ENCODE peak calls at places on chromosomes 16 and 17, in five cellular contexts. One of them, this sample, is unnamed.

GRCh38 chr16:19746561-19746960 is 28.5 kb downstream of the IQCK start:
- DNase-seq in SJCRH30: peak
- DNase-seq in stimulated activated CD4-positive, alpha-beta T cell treated with anti-CD3 and anti-CD28 coated beads, TNF-alpha, amount 100 ng/mL, for 1 hour: no peak
- DNase-seq in left colon: no peak
- DNase-seq in PC-9: no peak
- DNase-seq in this sample: no peak

GRCh38 chr16:58121132-58121531 is 8.0 kb downstream of the CFAP20 start:
- DNase-seq in SJCRH30: no peak
- DNase-seq in stimulated activated CD4-positive, alpha-beta T cell treated with anti-CD3 and anti-CD28 coated beads, TNF-alpha, amount 100 ng/mL, for 1 hour: no peak
- DNase-seq in left colon: peak
- DNase-seq in PC-9: no peak
- DNase-seq in this sample: peak

GRCh38 chr17:36608794-36609497 is 7.6 kb downstream of the MRM1 start:
- DNase-seq in SJCRH30: no peak
- DNase-seq in stimulated activated CD4-positive, alpha-beta T cell treated with anti-CD3 and anti-CD28 coated beads, TNF-alpha, amount 100 ng/mL, for 1 hour: no peak
- DNase-seq in left colon: peak
- DNase-seq in PC-9: no peak
- DNase-seq in this sample: peak

GRCh38 chr17:28230011-28230410 is 89.0 kb upstream of the TMEM97 start:
- DNase-seq in SJCRH30: no peak
- DNase-seq in stimulated activated CD4-positive, alpha-beta T cell treated with anti-CD3 and anti-CD28 coated beads, TNF-alpha, amount 100 ng/mL, for 1 hour: no peak
- DNase-seq in left colon: no peak
- DNase-seq in PC-9: no peak
- DNase-seq in this sample: no peak

GRCh38 chr16:31833047-31833446 is 40.6 kb upstream of the ZNF267 start:
- DNase-seq in SJCRH30: no peak
- DNase-seq in stimulated activated CD4-positive, alpha-beta T cell treated with anti-CD3 and anti-CD28 coated beads, TNF-alpha, amount 100 ng/mL, for 1 hour: no peak
- DNase-seq in left colon: no peak
- DNase-seq in PC-9: no peak
- DNase-seq in this sample: no peak

GRCh38 chr16:69497876-69498596 is 67.7 kb upstream of the NFAT5 start:
- DNase-seq in SJCRH30: no peak
- DNase-seq in stimulated activated CD4-positive, alpha-beta T cell treated with anti-CD3 and anti-CD28 coated beads, TNF-alpha, amount 100 ng/mL, for 1 hour: no peak
- DNase-seq in left colon: no peak
- DNase-seq in PC-9: no peak
- DNase-seq in this sample: no peak

GRCh38 chr16:82181456-82182185 is 11.6 kb upstream of the MPHOSPH6 start:
- DNase-seq in SJCRH30: peak
- DNase-seq in stimulated activated CD4-positive, alpha-beta T cell treated with anti-CD3 and anti-CD28 coated beads, TNF-alpha, amount 100 ng/mL, for 1 hour: no peak
- DNase-seq in left colon: peak
- DNase-seq in PC-9: no peak
- DNase-seq in this sample: no peak

GRCh38 chr17:74271902-74272563 is 2.0 kb upstream of the DNAI2 start:
- DNase-seq in SJCRH30: peak
- DNase-seq in stimulated activated CD4-positive, alpha-beta T cell treated with anti-CD3 and anti-CD28 coated beads, TNF-alpha, amount 100 ng/mL, for 1 hour: no peak
- DNase-seq in left colon: no peak
- DNase-seq in PC-9: no peak
- DNase-seq in this sample: no peak

GRCh38 chr17:74731347-74731605 is 5.8 kb upstream of the RAB37 start:
- DNase-seq in SJCRH30: no peak
- DNase-seq in stimulated activated CD4-positive, alpha-beta T cell treated with anti-CD3 and anti-CD28 coated beads, TNF-alpha, amount 100 ng/mL, for 1 hour: no peak
- DNase-seq in left colon: no peak
- DNase-seq in PC-9: no peak
- DNase-seq in this sample: no peak

GRCh38 chr16:1174477-1175357 is 21.8 kb downstream of the CACNA1H start:
- DNase-seq in SJCRH30: no peak
- DNase-seq in stimulated activated CD4-positive, alpha-beta T cell treated with anti-CD3 and anti-CD28 coated beads, TNF-alpha, amount 100 ng/mL, for 1 hour: no peak
- DNase-seq in left colon: no peak
- DNase-seq in PC-9: no peak
- DNase-seq in this sample: peak

GRCh38 chr17:1643293-1643998 is 2.1 kb downstream of the SCARF1 start:
- DNase-seq in SJCRH30: no peak
- DNase-seq in stimulated activated CD4-positive, alpha-beta T cell treated with anti-CD3 and anti-CD28 coated beads, TNF-alpha, amount 100 ng/mL, for 1 hour: no peak
- DNase-seq in left colon: peak
- DNase-seq in PC-9: peak
- DNase-seq in this sample: peak

GRCh38 chr17:45019177-45019711 is 32.2 kb downstream of the DCAKD start:
- DNase-seq in SJCRH30: peak
- DNase-seq in stimulated activated CD4-positive, alpha-beta T cell treated with anti-CD3 and anti-CD28 coated beads, TNF-alpha, amount 100 ng/mL, for 1 hour: no peak
- DNase-seq in left colon: peak
- DNase-seq in PC-9: no peak
- DNase-seq in this sample: peak

GRCh38 chr16:71895679-71896385 is 501 bp downstream of the IST1 start:
- DNase-seq in SJCRH30: peak
- DNase-seq in stimulated activated CD4-positive, alpha-beta T cell treated with anti-CD3 and anti-CD28 coated beads, TNF-alpha, amount 100 ng/mL, for 1 hour: no peak
- DNase-seq in left colon: no peak
- DNase-seq in PC-9: peak
- DNase-seq in this sample: peak

GRCh38 chr16:76294691-76295214 is 17.6 kb downstream of the CNTNAP4 start:
- DNase-seq in SJCRH30: no peak
- DNase-seq in stimulated activated CD4-positive, alpha-beta T cell treated with anti-CD3 and anti-CD28 coated beads, TNF-alpha, amount 100 ng/mL, for 1 hour: no peak
- DNase-seq in left colon: no peak
- DNase-seq in PC-9: no peak
- DNase-seq in this sample: no peak

GRCh38 chr17:40696651-40697072 is 6.9 kb downstream of the KRT24 start:
- DNase-seq in SJCRH30: no peak
- DNase-seq in stimulated activated CD4-positive, alpha-beta T cell treated with anti-CD3 and anti-CD28 coated beads, TNF-alpha, amount 100 ng/mL, for 1 hour: no peak
- DNase-seq in left colon: no peak
- DNase-seq in PC-9: peak
- DNase-seq in this sample: no peak

GRCh38 chr16:89602273-89602951 is 11.0 kb upstream of the DPEP1 start:
- DNase-seq in SJCRH30: peak
- DNase-seq in stimulated activated CD4-positive, alpha-beta T cell treated with anti-CD3 and anti-CD28 coated beads, TNF-alpha, amount 100 ng/mL, for 1 hour: peak
- DNase-seq in left colon: no peak
- DNase-seq in PC-9: peak
- DNase-seq in this sample: peak

GRCh38 chr17:57578608-57578990 is 166.5 kb downstream of the CCDC182 start:
- DNase-seq in SJCRH30: peak
- DNase-seq in stimulated activated CD4-positive, alpha-beta T cell treated with anti-CD3 and anti-CD28 coated beads, TNF-alpha, amount 100 ng/mL, for 1 hour: no peak
- DNase-seq in left colon: no peak
- DNase-seq in PC-9: no peak
- DNase-seq in this sample: peak

GRCh38 chr17:39144414-39144813 is 7.0 kb downstream of the PLXDC1 start:
- DNase-seq in SJCRH30: peak
- DNase-seq in stimulated activated CD4-positive, alpha-beta T cell treated with anti-CD3 and anti-CD28 coated beads, TNF-alpha, amount 100 ng/mL, for 1 hour: no peak
- DNase-seq in left colon: peak
- DNase-seq in PC-9: no peak
- DNase-seq in this sample: peak

GRCh38 chr17:8506145-8506544 is 70.5 kb downstream of the NDEL1 start:
- DNase-seq in SJCRH30: no peak
- DNase-seq in stimulated activated CD4-positive, alpha-beta T cell treated with anti-CD3 and anti-CD28 coated beads, TNF-alpha, amount 100 ng/mL, for 1 hour: no peak
- DNase-seq in left colon: no peak
- DNase-seq in PC-9: peak
- DNase-seq in this sample: no peak

GRCh38 chr17:17341452-17341851 is 38.3 kb downstream of the NT5M start:
- DNase-seq in SJCRH30: no peak
- DNase-seq in stimulated activated CD4-positive, alpha-beta T cell treated with anti-CD3 and anti-CD28 coated beads, TNF-alpha, amount 100 ng/mL, for 1 hour: no peak
- DNase-seq in left colon: no peak
- DNase-seq in PC-9: no peak
- DNase-seq in this sample: no peak

GRCh38 chr17:81962499-81963441 is 1.8 kb upstream of the NOTUM start:
- DNase-seq in SJCRH30: peak
- DNase-seq in stimulated activated CD4-positive, alpha-beta T cell treated with anti-CD3 and anti-CD28 coated beads, TNF-alpha, amount 100 ng/mL, for 1 hour: no peak
- DNase-seq in left colon: no peak
- DNase-seq in PC-9: no peak
- DNase-seq in this sample: no peak

GRCh38 chr17:1515640-1516402 is 591 bp downstream of the INPP5K start:
- DNase-seq in SJCRH30: peak
- DNase-seq in stimulated activated CD4-positive, alpha-beta T cell treated with anti-CD3 and anti-CD28 coated beads, TNF-alpha, amount 100 ng/mL, for 1 hour: no peak
- DNase-seq in left colon: peak
- DNase-seq in PC-9: peak
- DNase-seq in this sample: peak

GRCh38 chr17:10827898-10828552 is 9.9 kb downstream of the PIRT start:
- DNase-seq in SJCRH30: no peak
- DNase-seq in stimulated activated CD4-positive, alpha-beta T cell treated with anti-CD3 and anti-CD28 coated beads, TNF-alpha, amount 100 ng/mL, for 1 hour: no peak
- DNase-seq in left colon: no peak
- DNase-seq in PC-9: no peak
- DNase-seq in this sample: no peak

GRCh38 chr17:32192379-32192778 is 50.1 kb downstream of the RHOT1 start:
- DNase-seq in SJCRH30: no peak
- DNase-seq in stimulated activated CD4-positive, alpha-beta T cell treated with anti-CD3 and anti-CD28 coated beads, TNF-alpha, amount 100 ng/mL, for 1 hour: no peak
- DNase-seq in left colon: no peak
- DNase-seq in PC-9: no peak
- DNase-seq in this sample: peak

GRCh38 chr16:85169333-85170065 is 57.2 kb upstream of the CIBAR2 start:
- DNase-seq in SJCRH30: no peak
- DNase-seq in stimulated activated CD4-positive, alpha-beta T cell treated with anti-CD3 and anti-CD28 coated beads, TNF-alpha, amount 100 ng/mL, for 1 hour: no peak
- DNase-seq in left colon: no peak
- DNase-seq in PC-9: no peak
- DNase-seq in this sample: peak

GRCh38 chr17:71966459-71967313 is 154.1 kb upstream of the SOX9 start:
- DNase-seq in SJCRH30: no peak
- DNase-seq in stimulated activated CD4-positive, alpha-beta T cell treated with anti-CD3 and anti-CD28 coated beads, TNF-alpha, amount 100 ng/mL, for 1 hour: no peak
- DNase-seq in left colon: no peak
- DNase-seq in PC-9: no peak
- DNase-seq in this sample: peak

GRCh38 chr17:70060415-70060814 is 14.6 kb upstream of the KCNJ16 start:
- DNase-seq in SJCRH30: no peak
- DNase-seq in stimulated activated CD4-positive, alpha-beta T cell treated with anti-CD3 and anti-CD28 coated beads, TNF-alpha, amount 100 ng/mL, for 1 hour: no peak
- DNase-seq in left colon: no peak
- DNase-seq in PC-9: no peak
- DNase-seq in this sample: no peak

GRCh38 chr17:40316571-40317344 is 7.8 kb downstream of the RARA start:
- DNase-seq in SJCRH30: peak
- DNase-seq in stimulated activated CD4-positive, alpha-beta T cell treated with anti-CD3 and anti-CD28 coated beads, TNF-alpha, amount 100 ng/mL, for 1 hour: no peak
- DNase-seq in left colon: peak
- DNase-seq in PC-9: peak
- DNase-seq in this sample: peak

GRCh38 chr17:46797131-46797530 is 21.4 kb downstream of the WNT3 start:
- DNase-seq in SJCRH30: no peak
- DNase-seq in stimulated activated CD4-positive, alpha-beta T cell treated with anti-CD3 and anti-CD28 coated beads, TNF-alpha, amount 100 ng/mL, for 1 hour: no peak
- DNase-seq in left colon: no peak
- DNase-seq in PC-9: no peak
- DNase-seq in this sample: no peak

GRCh38 chr16:46970089-46970488 is 3.4 kb downstream of the DNAJA2 start:
- DNase-seq in SJCRH30: no peak
- DNase-seq in stimulated activated CD4-positive, alpha-beta T cell treated with anti-CD3 and anti-CD28 coated beads, TNF-alpha, amount 100 ng/mL, for 1 hour: no peak
- DNase-seq in left colon: no peak
- DNase-seq in PC-9: no peak
- DNase-seq in this sample: no peak

GRCh38 chr17:32882029-32882428 is 5.1 kb upstream of the MYO1D start:
- DNase-seq in SJCRH30: no peak
- DNase-seq in stimulated activated CD4-positive, alpha-beta T cell treated with anti-CD3 and anti-CD28 coated beads, TNF-alpha, amount 100 ng/mL, for 1 hour: no peak
- DNase-seq in left colon: no peak
- DNase-seq in PC-9: no peak
- DNase-seq in this sample: no peak

GRCh38 chr17:68197091-68197996 is 50.5 kb upstream of the AMZ2 start:
- DNase-seq in SJCRH30: peak
- DNase-seq in stimulated activated CD4-positive, alpha-beta T cell treated with anti-CD3 and anti-CD28 coated beads, TNF-alpha, amount 100 ng/mL, for 1 hour: no peak
- DNase-seq in left colon: no peak
- DNase-seq in PC-9: no peak
- DNase-seq in this sample: no peak

GRCh38 chr17:19781488-19782458 is 33.7 kb upstream of the ALDH3A1 start:
- DNase-seq in SJCRH30: no peak
- DNase-seq in stimulated activated CD4-positive, alpha-beta T cell treated with anti-CD3 and anti-CD28 coated beads, TNF-alpha, amount 100 ng/mL, for 1 hour: no peak
- DNase-seq in left colon: no peak
- DNase-seq in PC-9: peak
- DNase-seq in this sample: no peak

GRCh38 chr16:31414706-31415105 is 13.5 kb downstream of the COX6A2 start:
- DNase-seq in SJCRH30: no peak
- DNase-seq in stimulated activated CD4-positive, alpha-beta T cell treated with anti-CD3 and anti-CD28 coated beads, TNF-alpha, amount 100 ng/mL, for 1 hour: no peak
- DNase-seq in left colon: no peak
- DNase-seq in PC-9: no peak
- DNase-seq in this sample: no peak